ENCODE peak calls at places on chromosome 5, in six cellular contexts. C is uterus, M is HCT116, N is mucosa of descending colon, R is pancreas, T is lower leg skin. I is an unnamed sample.
A peak's percentile ranks its signal among the peaks of the same experiment; 100 is the strongest.

GRCh38 chr5:166535641-166536040 is 1755.8 kb upstream of the WWC1 start:
- DNase-seq in C (no peak), M (no peak), T (no peak), R (no peak), N (no peak), I (no peak)

GRCh38 chr5:59810041-59810440 is 83.5 kb downstream of the PDE4D start:
- DNase-seq in M (peak; percentile 56), R (peak; percentile 62), T (peak; percentile 94), C (peak; percentile 68), N (peak; percentile 63), I (peak; percentile 57)

GRCh38 chr5:37770791-37771190 is 69.0 kb downstream of the GDNF start:
- DNase-seq in C (no peak), N (no peak), R (no peak), T (no peak), M (no peak), I (no peak)

GRCh38 chr5:137954131-137954879 is 65.0 kb downstream of the PKD2L2 start:
- DNase-seq in C (peak; percentile 81), N (no peak), T (no peak), M (no peak), R (no peak), I (no peak)

GRCh38 chr5:68424799-68425537 is 209.4 kb downstream of the PIK3R1 start:
- DNase-seq in C (no peak), T (no peak), M (peak; percentile 13), R (no peak), N (no peak), I (no peak)

GRCh38 chr5:35990941-35991592 is at the start of gene UGT3A1:
- DNase-seq in C (no peak), T (no peak), M (no peak), N (no peak), R (no peak), I (peak; percentile 39)

GRCh38 chr5:43348207-43348606 is 35.0 kb upstream of the HMGCS1 start:
- DNase-seq in R (no peak), T (no peak), C (no peak), N (no peak), M (no peak), I (no peak)

GRCh38 chr5:35436441-35437057 is 181.1 kb upstream of the SPEF2 start:
- DNase-seq in N (no peak), R (no peak), C (no peak), M (peak; percentile 13), T (no peak), I (no peak)

GRCh38 chr5:128470663-128471062 is 67.4 kb downstream of the FBN2 start:
- DNase-seq in C (no peak), N (no peak), R (no peak), M (no peak), T (no peak), I (no peak)

GRCh38 chr5:147639303-147639702 is 129.4 kb upstream of the DPYSL3 start:
- DNase-seq in M (no peak), T (no peak), N (no peak), C (no peak), R (no peak), I (no peak)

GRCh38 chr5:31823477-31823876 is 184.5 kb downstream of the PDZD2 start:
- DNase-seq in R (no peak), M (no peak), T (no peak), N (no peak), C (no peak), I (no peak)
- TF ChIP-seq CTCF in R (no peak), M (no peak), T (no peak), N (no peak), C (no peak), I (no peak)

GRCh38 chr5:17732351-17732923 is 98.2 kb downstream of the TAF11L14 start:
- DNase-seq in R (no peak), C (no peak), N (no peak), T (no peak), M (no peak), I (no peak)
- TF ChIP-seq CTCF in R (no peak), C (no peak), N (no peak), T (no peak), M (no peak), I (no peak)

GRCh38 chr5:82494942-82495341 is 216.8 kb upstream of the RPS23 start:
- DNase-seq in M (no peak), C (no peak), T (no peak), N (no peak), R (no peak), I (no peak)
- TF ChIP-seq CTCF in M (peak; percentile 47), C (no peak), T (no peak), N (no peak), R (no peak), I (no peak)

DNA sequence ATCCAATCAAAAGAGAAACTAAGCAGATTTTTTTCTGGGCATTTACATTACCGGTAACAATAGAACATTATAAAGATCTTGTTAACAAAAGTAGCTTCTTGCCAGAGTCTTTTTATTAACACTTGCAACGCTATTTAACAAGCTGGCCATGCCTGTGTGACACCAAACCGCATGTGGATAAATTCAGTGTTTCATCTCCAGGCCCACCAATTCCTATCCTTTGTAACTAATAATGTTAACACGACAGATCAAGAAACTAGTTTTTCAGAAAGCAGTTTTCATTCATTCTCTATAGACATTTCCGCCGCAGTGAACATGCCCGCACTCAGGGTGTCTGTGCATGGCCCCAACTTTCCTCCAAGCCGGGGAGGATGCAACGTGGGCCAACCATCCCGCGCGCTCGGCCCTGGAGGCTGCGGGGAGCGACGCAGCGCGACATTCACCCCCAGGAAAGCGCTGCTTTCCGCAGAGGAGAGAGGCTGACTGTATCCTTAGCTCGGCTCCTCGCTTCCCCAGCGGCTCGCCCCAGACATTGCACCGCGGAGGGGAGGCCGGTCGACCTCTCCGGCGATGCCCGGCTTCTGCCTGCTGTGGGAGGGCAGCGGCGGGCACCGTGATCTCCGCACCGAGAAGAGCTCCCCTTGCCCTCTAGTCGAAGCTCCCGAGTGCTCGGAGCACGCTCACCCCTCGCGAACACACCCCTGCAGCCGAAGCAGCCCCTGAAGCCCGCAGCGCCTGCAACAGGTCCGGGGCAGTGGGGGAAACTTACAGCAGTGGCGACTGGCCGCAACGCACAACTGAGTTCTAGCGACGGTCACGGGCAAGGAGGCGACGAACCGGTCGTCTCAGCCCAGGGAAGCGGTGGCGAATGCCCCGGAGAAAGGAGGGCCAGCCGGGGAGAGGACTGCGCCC is 734 bp downstream of the ENC1 start:
- DNase-seq in N (peak; percentile 73), T (no peak), C (no peak), R (peak; percentile 56), M (no peak), I (no peak)
- TF ChIP-seq CTCF in N (no peak), T (no peak), C (no peak), R (no peak), M (peak; percentile 32), I (no peak)

GRCh38 chr5:140168371-140168770 is 6.6 kb upstream of the CYSTM1 start:
- DNase-seq in R (no peak), N (no peak), C (no peak), M (no peak), T (no peak), I (no peak)

GRCh38 chr5:140166911-140167310 is 8.1 kb upstream of the CYSTM1 start:
- DNase-seq in M (no peak), T (peak; percentile 12), C (no peak), R (no peak), N (no peak), I (no peak)

GRCh38 chr5:140172473-140172872 is 2.5 kb upstream of the CYSTM1 start:
- DNase-seq in N (no peak), R (no peak), M (no peak), T (peak; percentile 10), C (no peak), I (no peak)

GRCh38 chr5:140165921-140166270 is 9.1 kb upstream of the CYSTM1 start:
- DNase-seq in C (no peak), R (no peak), T (peak; percentile 69), M (no peak), N (no peak), I (no peak)

DNA sequence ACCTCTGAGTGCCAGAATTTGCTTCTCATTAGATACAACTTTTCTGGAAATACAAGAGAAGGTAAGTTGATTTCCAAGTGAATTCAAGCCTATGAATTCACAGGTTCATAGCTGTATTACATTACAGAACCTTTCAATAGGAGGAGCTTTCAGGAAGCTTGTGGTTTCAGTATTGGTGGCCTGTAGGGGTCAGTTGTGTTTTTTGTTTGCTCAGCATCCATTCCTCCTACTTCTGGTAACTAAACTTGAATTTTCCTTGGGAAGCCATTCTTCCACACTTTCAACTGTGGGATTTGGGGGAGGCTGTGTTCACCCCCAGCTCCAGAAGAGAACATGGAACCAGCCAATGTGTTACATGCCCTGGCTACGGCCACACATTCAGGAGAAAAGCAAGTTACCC is 5.6 kb upstream of the CYSTM1 start:
- DNase-seq in M (no peak), N (no peak), R (no peak), T (no peak), C (no peak), I (no peak)
- TF ChIP-seq CTCF in M (peak; percentile 34), N (no peak), R (no peak), T (no peak), C (no peak), I (no peak)

GRCh38 chr5:176573564-176574296 is 24.6 kb downstream of the CDHR2 start:
- DNase-seq in R (peak; percentile 68), N (no peak), C (peak; percentile 40), M (peak; percentile 32), T (peak; percentile 93), I (peak; percentile 78)
- TF ChIP-seq CTCF in R (peak; percentile 76), N (peak; percentile 70), C (peak; percentile 53), M (peak; percentile 89), T (no peak), I (peak; percentile 73)

DNA sequence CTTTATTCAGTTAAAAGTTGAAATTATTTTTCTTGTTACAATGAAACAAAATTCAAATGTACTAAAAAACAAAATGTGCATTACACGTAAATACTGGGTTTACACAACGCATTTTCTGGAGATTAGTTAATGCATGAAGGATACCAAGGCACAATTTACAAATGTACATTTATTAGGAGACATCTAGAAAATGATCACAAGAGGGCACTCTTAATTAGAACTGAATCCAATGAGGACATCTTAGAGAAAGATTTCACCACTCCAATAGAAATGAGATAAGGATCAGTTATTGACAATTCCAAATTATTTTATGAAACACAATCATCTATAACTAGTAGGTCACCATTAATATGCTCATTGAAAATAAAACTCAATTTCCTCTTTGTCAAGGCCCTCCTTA is 36.6 kb upstream of the CDH12 start:
- DNase-seq in C (no peak), T (no peak), M (no peak), R (no peak), N (no peak), I (no peak)
- TF ChIP-seq CTCF in C (no peak), T (no peak), M (no peak), R (no peak), N (no peak), I (no peak)

I was measured in mesothelial cell of epicardium.